ENCODE peak calls at places on chromosomes 13 and 19, in six cellular contexts. J, F, H, L, D and G are unnamed samples.

GRCh38 chr19:2270572-2271515 is 11.1 kb downstream of the PEAK3 start:
- DNase-seq in L (peak; percentile 58), D (peak; percentile 85), H (peak; percentile 90), J (peak; percentile 74), F (peak; percentile 96), G (peak; percentile 88)

GRCh38 chr13:113941571-113942191 is 32.2 kb downstream of the C13orf46 start:
- DNase-seq in L (no peak), H (no peak), J (no peak), D (no peak), F (peak; percentile 60), G (no peak)

GRCh38 chr13:46071590-46072249 is 19.2 kb upstream of the ZC3H13 start:
- DNase-seq in D (no peak), F (no peak), J (no peak), H (no peak), L (no peak), G (no peak)

GRCh38 chr19:32669205-32669785 is 5.7 kb downstream of the ANKRD27 start:
- DNase-seq in H (no peak), D (no peak), L (no peak), J (no peak), F (no peak), G (no peak)

GRCh38 chr19:35862528-35862927 is 5.8 kb downstream of the KIRREL2 start:
- DNase-seq in D (no peak), H (no peak), L (no peak), J (no peak), F (no peak), G (no peak)

GRCh38 chr19:33879818-33880575 is 83.3 kb downstream of the KCTD15 start:
- DNase-seq in H (no peak), F (no peak), J (no peak), D (no peak), L (no peak), G (peak; percentile 19)

GRCh38 chr13:97434417-97435296 is 688 bp downstream of the RAP2A start:
- DNase-seq in H (peak; percentile 46), F (peak; percentile 81), J (no peak), L (no peak), D (peak; percentile 34), G (peak; percentile 40)

GRCh38 chr13:110575322-110576069 is 14.0 kb upstream of the RAB20 start:
- DNase-seq in H (no peak), D (no peak), L (no peak), J (peak; percentile 18), F (no peak), G (peak; percentile 33)

GRCh38 chr19:46133101-46133627 is 8.7 kb upstream of the IGFL3 start:
- DNase-seq in D (no peak), L (peak; percentile 96), J (peak; percentile 83), F (no peak), H (peak; percentile 41), G (peak; percentile 8)

GRCh38 chr19:42762782-42763181 is 2.7 kb downstream of the PSG8 start:
- DNase-seq in J (no peak), H (no peak), D (no peak), F (no peak), L (no peak), G (no peak)

GRCh38 chr13:114108894-114109293 is 23.5 kb downstream of the RASA3 start:
- DNase-seq in F (peak; percentile 60), D (no peak), H (peak; percentile 10), L (no peak), J (no peak), G (no peak)

GRCh38 chr19:23785982-23786381 is 27.3 kb upstream of the ZNF681 start:
- DNase-seq in D (peak; percentile 6), F (no peak), L (no peak), H (no peak), J (no peak), G (no peak)

GRCh38 chr13:30339721-30340366 is 32.5 kb upstream of the KATNAL1 start:
- DNase-seq in F (no peak), J (no peak), D (no peak), L (no peak), H (peak; percentile 60), G (no peak)

GRCh38 chr19:7729211-7729610 is 2.7 kb downstream of the CLEC4G start:
- DNase-seq in H (no peak), D (no peak), F (no peak), J (no peak), L (no peak), G (no peak)

GRCh38 chr13:97621025-97621424 is 187.1 kb downstream of the RAP2A start:
- DNase-seq in D (no peak), J (no peak), L (no peak), H (no peak), F (no peak), G (no peak)

GRCh38 chr13:68160466-68160865 is 930.3 kb upstream of the PCDH9 start:
- DNase-seq in F (no peak), H (no peak), L (no peak), J (no peak), D (no peak), G (no peak)

GRCh38 chr19:30785728-30786127 is 413.5 kb downstream of the ZNF536 start:
- DNase-seq in J (no peak), F (no peak), H (no peak), L (no peak), D (peak; percentile 0), G (no peak)

GRCh38 chr19:38386968-38387549 is 775 bp downstream of the GGN start:
- DNase-seq in J (no peak), F (no peak), D (no peak), H (no peak), L (no peak), G (peak; percentile 28)

GRCh38 chr19:1657632-1658445 is 5.4 kb upstream of the TCF3 start:
- DNase-seq in L (no peak), D (no peak), F (no peak), H (no peak), J (no peak), G (no peak)

GRCh38 chr13:32262619-32263018 is 52.5 kb downstream of the ZAR1L start:
- DNase-seq in H (no peak), F (no peak), L (no peak), J (no peak), D (no peak), G (no peak)

GRCh38 chr19:5080809-5081208 is 111.9 kb downstream of the KDM4B start:
- DNase-seq in F (no peak), J (no peak), H (no peak), D (no peak), L (no peak), G (no peak)

DNA sequence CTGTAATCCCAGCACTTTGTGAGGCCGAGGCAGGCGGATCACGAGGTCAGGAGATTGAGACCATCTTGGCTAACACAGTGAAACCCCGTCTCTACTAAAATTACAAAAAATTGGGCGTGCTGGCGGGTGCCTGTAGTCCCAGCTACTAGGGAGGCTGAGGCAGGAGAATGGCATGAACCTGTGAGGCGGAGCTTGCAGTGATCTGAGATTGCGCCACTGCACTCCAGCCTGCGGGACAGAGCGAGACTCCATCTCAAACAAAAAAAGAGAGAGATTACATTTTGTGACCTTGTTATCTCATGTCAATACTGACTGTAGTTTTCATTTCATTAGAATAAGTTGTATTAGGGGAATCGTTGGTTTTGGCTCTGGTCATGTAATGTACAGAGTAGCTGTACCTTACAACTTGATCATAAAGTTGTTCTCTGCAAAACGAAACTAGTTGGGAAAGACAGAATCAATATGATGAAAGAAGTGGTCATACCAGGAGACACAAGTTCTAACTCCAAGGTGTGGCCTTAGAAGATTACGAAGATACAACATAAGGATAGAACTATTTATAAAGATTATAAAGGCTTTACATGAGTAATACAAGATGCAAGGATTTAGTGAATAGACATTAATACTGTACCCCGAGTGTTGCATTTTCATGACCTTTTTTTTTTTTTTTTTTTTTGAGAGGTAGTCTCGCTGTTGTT is 15.3 kb downstream of the TMEM38A start:
- DNase-seq in D (no peak), J (no peak), L (no peak), F (no peak), H (no peak), G (no peak)
- H3K4me3 ChIP-seq in D (no peak overlapping the region), J (no peak overlapping the region), L (no peak overlapping the region), F (no peak overlapping the region), H (no peak overlapping the region), G (no peak overlapping the region)

GRCh38 chr19:39514840-39515550 is at the start of gene SELENOV:
- DNase-seq in D (no peak), F (no peak), H (no peak), L (no peak), J (peak; percentile 87), G (no peak)
- H3K4me3 ChIP-seq in D (no peak within 1 kb of the TSS), F (peak within 1 kb of the TSS; percentile 38), H (peak within 1 kb of the TSS; percentile 15), L (peak within 1 kb of the TSS; percentile 13), J (peak within 1 kb of the TSS; percentile 94), G (peak within 1 kb of the TSS; percentile 27)

GRCh38 chr13:50914848-50915247 is 5.3 kb downstream of the RNASEH2B start:
- DNase-seq in J (no peak), L (no peak), D (no peak), H (no peak), F (no peak), G (no peak)

GRCh38 chr13:50914301-50914700 is 4.7 kb downstream of the RNASEH2B start:
- DNase-seq in F (no peak), J (no peak), L (no peak), D (no peak), H (no peak), G (no peak)

GRCh38 chr13:50917572-50917971 is 8.0 kb downstream of the RNASEH2B start:
- DNase-seq in L (no peak), F (no peak), D (no peak), J (no peak), H (no peak), G (no peak)

GRCh38 chr13:50916701-50917184 is 7.2 kb downstream of the RNASEH2B start:
- DNase-seq in J (no peak), L (no peak), F (no peak), D (no peak), H (no peak), G (no peak)

DNA sequence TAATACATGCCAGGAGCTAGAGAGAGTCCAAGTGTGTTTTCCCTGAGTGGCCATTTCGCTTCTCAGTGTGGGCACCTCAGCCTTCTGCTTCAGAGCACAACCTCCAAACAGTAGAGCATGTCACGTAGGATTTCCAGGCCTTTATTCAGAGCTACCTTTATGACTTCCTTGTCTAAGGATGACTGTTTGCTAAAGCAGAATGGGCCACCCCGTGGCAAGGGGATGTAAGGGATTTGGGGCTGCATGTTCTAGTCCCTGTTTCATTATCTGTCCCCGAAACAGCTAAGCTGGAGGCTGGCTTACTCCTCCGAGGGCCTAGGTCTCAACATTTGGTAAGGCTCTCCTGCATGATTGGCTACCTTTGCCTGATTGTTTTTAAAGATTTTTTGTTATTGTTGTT is 6.0 kb downstream of the RNASEH2B start:
- DNase-seq in D (no peak), F (no peak), J (peak; percentile 48), H (no peak), L (no peak), G (no peak)
- H3K4me3 ChIP-seq in D (no peak overlapping the region), F (no peak overlapping the region), J (no peak overlapping the region), H (no peak overlapping the region), L (no peak overlapping the region), G (no peak overlapping the region)

GRCh38 chr19:17779281-17779930 is 15.5 kb upstream of the B3GNT3 start:
- DNase-seq in L (no peak), F (peak; percentile 70), H (no peak), D (peak; percentile 58), J (peak; percentile 81), G (peak; percentile 36)

GRCh38 chr19:17775991-17776803 is 18.7 kb upstream of the B3GNT3 start:
- DNase-seq in H (no peak), D (no peak), L (no peak), J (no peak), F (no peak), G (no peak)

GRCh38 chr19:17778621-17779280 is 16.2 kb upstream of the B3GNT3 start:
- DNase-seq in F (no peak), D (no peak), L (no peak), J (peak; percentile 59), H (no peak), G (no peak)

GRCh38 chr19:17775245-17775927 is 19.6 kb upstream of the B3GNT3 start:
- DNase-seq in L (no peak), H (no peak), J (peak; percentile 82), F (no peak), D (no peak), G (no peak)

GRCh38 chr19:17777840-17778620 is 16.9 kb upstream of the B3GNT3 start:
- DNase-seq in J (peak; percentile 84), F (peak; percentile 73), D (peak; percentile 77), L (no peak), H (peak; percentile 24), G (peak; percentile 54)
- H3K4me3 ChIP-seq in J (peak overlapping the region; percentile 49), F (peak overlapping the region; percentile 24), D (no peak overlapping the region), L (peak overlapping the region; percentile 35), H (no peak overlapping the region), G (no peak overlapping the region)